ENCODE peak calls at places on chromosomes 2 and 18, in four cellular contexts. X is CD4-positive, alpha-beta memory T cell; P is breast epithelium; G is fibroblast of villous mesenchyme. T is an unnamed sample.

GRCh38 chr2:27379840-27380625 is 501 bp downstream of the ZNF513 start:
- DNase-seq in X (peak; percentile 71), P (no peak), G (peak; percentile 68), T (peak; percentile 59)

GRCh38 chr2:220664272-220665107 is 907.6 kb downstream of the EPHA4 start:
- DNase-seq in X (no peak), P (no peak), G (peak; percentile 14), T (peak; percentile 89)

GRCh38 chr18:24128700-24129099 is 10.2 kb upstream of the CABYR start:
- DNase-seq in X (no peak), P (no peak), G (peak; percentile 12), T (no peak)

GRCh38 chr2:147430408-147430807 is 414.4 kb upstream of the ACVR2A start:
- DNase-seq in X (no peak), P (no peak), G (no peak), T (no peak)

GRCh38 chr2:150474326-150475074 is 13.0 kb downstream of the RND3 start:
- DNase-seq in X (no peak), P (no peak), G (peak; percentile 39), T (peak; percentile 37)

GRCh38 chr18:2984703-2985261 is 28.2 kb downstream of the LPIN2 start:
- DNase-seq in X (no peak), P (no peak), G (no peak), T (no peak)

GRCh38 chr18:57444301-57444759 is 9.2 kb downstream of the ONECUT2 start:
- DNase-seq in X (no peak), P (no peak), G (no peak), T (no peak)

GRCh38 chr18:49742563-49743295 is 70.6 kb downstream of the ACAA2 start:
- DNase-seq in X (no peak), P (no peak), G (no peak), T (peak; percentile 38)

GRCh38 chr18:58541137-58541788 is 87.6 kb downstream of the ALPK2 start:
- DNase-seq in X (no peak), P (no peak), G (no peak), T (peak; percentile 32)

GRCh38 chr2:176461686-176462376 is 192.6 kb downstream of the MTX2 start:
- DNase-seq in X (no peak), P (no peak), G (peak; percentile 60), T (no peak)

GRCh38 chr2:157468931-157469708 is 25.2 kb upstream of the CYTIP start:
- DNase-seq in X (peak; percentile 45), P (no peak), G (no peak), T (peak; percentile 80)

GRCh38 chr2:74618410-74619083 is 29.6 kb downstream of the M1AP start:
- DNase-seq in X (no peak), P (no peak), G (no peak), T (no peak)

GRCh38 chr2:74617123-74617522 is 31.0 kb downstream of the M1AP start:
- DNase-seq in X (no peak), P (no peak), G (no peak), T (no peak)

GRCh38 chr2:74620671-74621070 is 27.5 kb downstream of the M1AP start:
- DNase-seq in X (no peak), P (no peak), G (no peak), T (no peak)

DNA sequence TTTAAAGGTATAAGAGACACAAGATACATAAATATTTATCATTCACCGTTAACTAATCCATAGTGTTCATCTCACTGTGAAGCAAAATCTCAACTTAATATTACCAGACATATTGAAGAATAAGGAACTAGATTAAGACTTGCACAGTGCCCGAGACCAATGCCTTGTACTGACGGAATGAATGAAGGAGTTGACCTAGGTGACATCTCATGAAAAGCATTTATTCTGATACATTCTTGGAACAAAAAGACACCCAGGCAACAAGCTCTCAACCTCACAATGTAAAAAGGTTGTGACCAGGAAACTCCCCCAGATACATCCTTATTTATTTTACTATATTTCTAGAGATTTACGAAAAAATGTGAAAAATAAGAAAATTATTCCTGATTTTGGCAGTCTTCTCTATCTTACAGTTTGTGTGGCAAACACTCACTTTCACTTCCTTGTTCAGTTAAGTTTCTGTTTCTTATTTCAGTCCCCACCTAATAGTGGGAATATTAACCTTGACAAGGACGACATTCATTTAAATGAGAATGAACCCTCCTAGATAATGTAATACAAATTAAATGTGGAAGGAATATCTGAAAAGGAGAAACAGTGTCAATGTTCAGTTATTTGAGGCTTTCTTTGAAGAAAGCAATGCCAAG is 28.4 kb downstream of the M1AP start:
- DNase-seq in X (no peak), P (no peak), G (no peak), T (no peak)
- H3K4me3 ChIP-seq in X (no peak overlapping the region), P (no peak overlapping the region), G (no peak overlapping the region), T (no peak overlapping the region)

DNA sequence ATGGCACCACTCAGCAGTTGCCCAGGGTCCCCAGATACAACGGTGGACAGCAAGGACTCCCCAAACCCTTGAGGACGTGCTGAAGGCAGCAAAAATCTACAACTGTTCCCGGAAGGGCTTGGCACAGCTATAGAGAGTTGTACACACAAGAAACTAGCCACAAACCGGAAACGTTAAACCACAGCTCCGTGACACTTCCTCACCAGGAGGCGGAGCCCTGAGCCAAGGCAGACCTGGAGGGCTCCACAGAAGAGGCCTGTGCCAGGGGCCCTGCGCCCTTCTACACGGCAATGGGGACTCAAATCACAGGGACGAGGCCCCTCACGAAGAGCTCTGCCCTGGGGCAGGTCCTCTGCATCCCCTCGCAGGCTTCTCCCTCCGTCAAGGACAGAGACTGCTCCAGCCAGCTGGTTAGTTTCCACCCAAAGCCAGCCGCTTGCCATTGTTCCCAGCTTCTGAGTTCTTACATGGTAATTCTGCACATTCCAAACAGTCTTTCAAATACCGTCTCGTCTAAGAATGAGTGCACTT is 133.3 kb downstream of the HDAC4 start:
- DNase-seq in X (peak; percentile 96), P (peak; percentile 55), G (peak; percentile 89), T (peak; percentile 91)
- H3K4me3 ChIP-seq in X (peak overlapping the region; percentile 64), P (peak overlapping the region; percentile 6), G (peak overlapping the region; percentile 15), T (no peak overlapping the region)

GRCh38 chr18:36481935-36482334 is 184.4 kb downstream of the FHOD3 start:
- DNase-seq in X (no peak), P (no peak), G (no peak), T (no peak)

GRCh38 chr18:36485772-36486171 is 188.3 kb downstream of the FHOD3 start:
- DNase-seq in X (no peak), P (no peak), G (no peak), T (no peak)

GRCh38 chr18:36476433-36476832 is 178.9 kb downstream of the FHOD3 start:
- DNase-seq in X (no peak), P (no peak), G (no peak), T (peak; percentile 24)

GRCh38 chr18:36477776-36478175 is 180.3 kb downstream of the FHOD3 start:
- DNase-seq in X (no peak), P (no peak), G (no peak), T (no peak)

GRCh38 chr18:36481201-36481657 is 183.7 kb downstream of the FHOD3 start:
- DNase-seq in X (no peak), P (no peak), G (no peak), T (no peak)
- H3K4me3 ChIP-seq in X (no peak overlapping the region), P (no peak overlapping the region), G (no peak overlapping the region), T (no peak overlapping the region)

GRCh38 chr2:120672526-120673204 is 63.0 kb upstream of the GLI2 start:
- DNase-seq in X (no peak), P (no peak), G (no peak), T (no peak)
- H3K4me3 ChIP-seq in X (no peak overlapping the region), P (no peak overlapping the region), G (no peak overlapping the region), T (no peak overlapping the region)

GRCh38 chr2:121283670-121284245 is 1.2 kb downstream of the TFCP2L1 start:
- DNase-seq in X (no peak), P (no peak), G (no peak), T (no peak)

GRCh38 chr2:121285926-121286325 is 924 bp upstream of the TFCP2L1 start:
- DNase-seq in X (no peak), P (no peak), G (no peak), T (no peak)

GRCh38 chr2:121282800-121283382 is 2.1 kb downstream of the TFCP2L1 start:
- DNase-seq in X (no peak), P (no peak), G (no peak), T (no peak)

GRCh38 chr2:121285077-121285449 is at the start of gene TFCP2L1:
- DNase-seq in X (no peak), P (peak; percentile 41), G (no peak), T (peak; percentile 6)

DNA sequence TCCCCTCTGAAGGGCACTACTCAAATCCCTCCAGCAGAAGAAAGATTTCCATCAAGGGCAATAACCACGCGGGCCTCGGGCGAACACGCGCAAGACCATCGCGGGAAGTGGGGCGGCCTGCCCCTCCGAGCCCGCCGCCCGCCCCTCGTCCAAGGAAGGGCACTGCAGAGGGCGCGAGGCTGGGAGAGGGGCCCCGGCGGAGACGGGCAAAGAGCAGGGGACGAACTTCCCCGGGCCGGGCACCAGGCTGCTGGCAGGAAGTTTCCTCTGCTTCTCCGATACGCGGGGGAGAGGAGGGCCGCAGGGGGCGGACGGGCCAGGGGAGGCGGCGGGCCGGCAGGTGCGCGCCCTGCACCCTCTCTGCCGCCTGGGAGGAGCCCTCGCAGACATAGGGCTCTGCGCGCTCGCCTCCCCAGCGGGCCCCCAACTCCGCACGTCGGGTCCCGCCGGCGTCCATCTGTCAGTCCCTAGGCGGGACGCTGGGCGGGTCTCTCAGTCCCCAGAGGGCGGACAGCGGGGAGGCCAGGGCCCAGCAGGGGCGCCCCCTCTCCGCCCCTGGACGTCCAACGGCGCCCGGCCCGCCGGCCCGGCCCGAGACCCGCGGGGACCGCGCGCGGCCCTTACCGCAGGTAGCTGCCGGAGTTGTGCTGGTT is 452 bp downstream of the TFCP2L1 start:
- DNase-seq in X (no peak), P (no peak), G (no peak), T (no peak)
- H3K4me3 ChIP-seq in X (no peak overlapping the region), P (peak overlapping the region; percentile 45), G (no peak overlapping the region), T (no peak overlapping the region)

T was measured in fibroblast of lung.